ENCODE peak calls at places on chromosomes 5 and 9, in five cellular contexts. F, E, Q, D and B are unnamed samples.

GRCh38 chr5:12910611-12911010 is 1006.4 kb upstream of the CTNND2 start:
- DNase-seq in F (no peak), E (no peak), Q (no peak), D (no peak), B (no peak)

GRCh38 chr5:1159774-1160406 is 41.5 kb upstream of the SLC6A19 start:
- DNase-seq in F (no peak), E (no peak), Q (no peak), D (no peak), B (peak)

GRCh38 chr5:13919087-13919486 is 25.4 kb downstream of the DNAH5 start:
- DNase-seq in F (no peak), E (no peak), Q (no peak), D (no peak), B (no peak)

GRCh38 chr9:121778252-121779225 is 127.1 kb downstream of the DAB2IP start:
- DNase-seq in F (peak), E (no peak), Q (no peak), D (no peak), B (no peak)

GRCh38 chr9:76395381-76395780 is 1.2 kb upstream of the RFK start:
- DNase-seq in F (no peak), E (no peak), Q (no peak), D (no peak), B (no peak)

GRCh38 chr5:78417026-78417425 is 56.6 kb downstream of the SCAMP1 start:
- DNase-seq in F (no peak), E (no peak), Q (no peak), D (no peak), B (no peak)

GRCh38 chr5:151751091-151751490 is 7.3 kb downstream of the ATOX1 start:
- DNase-seq in F (no peak), E (no peak), Q (no peak), D (no peak), B (no peak)

GRCh38 chr9:131656356-131657030 is 83.4 kb downstream of the RAPGEF1 start:
- DNase-seq in F (peak), E (no peak), Q (peak), D (peak), B (peak)

GRCh38 chr5:154355141-154355611 is 90.6 kb upstream of the SAP30L start:
- DNase-seq in F (peak), E (peak), Q (no peak), D (peak), B (no peak)

GRCh38 chr5:1641560-1642166 is 117.9 kb upstream of the LPCAT1 start:
- DNase-seq in F (peak), E (peak), Q (peak), D (peak), B (peak)

GRCh38 chr9:94030318-94031179 is 53.7 kb upstream of the PTPDC1 start:
- DNase-seq in F (peak), E (peak), Q (peak), D (peak), B (peak)

GRCh38 chr5:178991190-178992145 is 3.7 kb downstream of the GRM6 start:
- DNase-seq in F (no peak), E (no peak), Q (no peak), D (no peak), B (peak)

GRCh38 chr5:169003721-169004481 is 297.0 kb downstream of the SLIT3 start:
- DNase-seq in F (no peak), E (no peak), Q (no peak), D (no peak), B (no peak)

GRCh38 chr5:19795218-19795617 is 192.8 kb downstream of the CDH18 start:
- DNase-seq in F (no peak), E (peak), Q (no peak), D (no peak), B (no peak)

GRCh38 chr5:111810087-111810486 is 53.1 kb upstream of the NREP start:
- DNase-seq in F (no peak), E (no peak), Q (peak), D (no peak), B (no peak)

GRCh38 chr5:123116757-123117156 is 27.7 kb downstream of the PRDM6 start:
- DNase-seq in F (no peak), E (no peak), Q (no peak), D (no peak), B (no peak)

GRCh38 chr9:35859995-35860348 is 10.2 kb downstream of the OR13J1 start:
- DNase-seq in F (no peak), E (no peak), Q (no peak), D (no peak), B (no peak)

GRCh38 chr5:56494300-56494704 is 261.2 kb upstream of the ANKRD55 start:
- DNase-seq in F (peak), E (no peak), Q (no peak), D (no peak), B (no peak)
- H3K27ac ChIP-seq in F (no peak), E (no peak), Q (no peak), D (no peak), B (no peak)

DNA sequence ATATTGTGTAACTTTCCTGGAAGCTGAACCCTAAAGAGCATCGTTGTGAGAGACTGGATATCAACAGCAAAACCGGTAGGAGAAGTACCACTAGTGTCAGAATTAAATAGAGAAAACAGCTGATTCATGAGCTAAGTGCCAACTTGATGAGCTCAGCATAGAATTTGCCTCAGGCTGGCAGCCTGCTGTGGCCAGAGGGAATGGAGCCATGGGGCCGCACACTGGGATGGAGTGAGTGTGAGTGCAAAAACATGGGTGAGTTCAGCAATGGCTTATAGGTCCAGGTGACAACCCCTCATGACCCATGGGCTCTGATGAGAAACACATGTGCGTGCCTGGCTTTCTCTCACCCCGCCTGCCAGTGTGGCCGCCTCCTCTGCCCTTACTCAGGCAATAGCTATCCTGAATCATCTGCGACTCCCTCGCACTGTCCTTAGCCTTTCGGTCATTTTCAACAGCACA is 25.4 kb downstream of the ADAMTS16 start:
- DNase-seq in F (no peak), E (no peak), Q (no peak), D (no peak), B (no peak)
- TF ChIP-seq POLR2A in F (no peak), E (no peak), Q (no peak), D (no peak), B (no peak)

DNA sequence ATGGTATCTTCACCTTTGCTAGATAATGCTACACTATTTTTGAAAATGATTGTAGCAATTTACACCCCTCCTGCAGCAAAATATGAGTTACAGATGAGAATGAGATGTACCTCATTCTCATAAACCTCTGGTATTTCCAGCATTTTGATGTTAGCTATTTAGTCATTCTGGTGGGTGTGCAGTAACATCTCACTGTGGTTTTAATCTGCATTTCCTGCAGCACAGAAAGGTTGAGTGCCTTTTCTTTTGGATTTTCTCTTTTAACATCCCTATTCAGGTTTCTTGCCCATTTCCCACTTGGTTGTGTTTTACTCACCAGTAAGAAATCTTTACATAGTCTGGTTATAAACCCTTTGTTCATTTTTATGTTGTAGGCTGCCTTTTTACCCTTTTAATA is 206.2 kb downstream of the NR3C1 start:
- DNase-seq in F (no peak), E (no peak), Q (no peak), D (no peak), B (no peak)
- H3K27ac ChIP-seq in F (no peak), E (no peak), Q (no peak), D (no peak), B (no peak)

DNA sequence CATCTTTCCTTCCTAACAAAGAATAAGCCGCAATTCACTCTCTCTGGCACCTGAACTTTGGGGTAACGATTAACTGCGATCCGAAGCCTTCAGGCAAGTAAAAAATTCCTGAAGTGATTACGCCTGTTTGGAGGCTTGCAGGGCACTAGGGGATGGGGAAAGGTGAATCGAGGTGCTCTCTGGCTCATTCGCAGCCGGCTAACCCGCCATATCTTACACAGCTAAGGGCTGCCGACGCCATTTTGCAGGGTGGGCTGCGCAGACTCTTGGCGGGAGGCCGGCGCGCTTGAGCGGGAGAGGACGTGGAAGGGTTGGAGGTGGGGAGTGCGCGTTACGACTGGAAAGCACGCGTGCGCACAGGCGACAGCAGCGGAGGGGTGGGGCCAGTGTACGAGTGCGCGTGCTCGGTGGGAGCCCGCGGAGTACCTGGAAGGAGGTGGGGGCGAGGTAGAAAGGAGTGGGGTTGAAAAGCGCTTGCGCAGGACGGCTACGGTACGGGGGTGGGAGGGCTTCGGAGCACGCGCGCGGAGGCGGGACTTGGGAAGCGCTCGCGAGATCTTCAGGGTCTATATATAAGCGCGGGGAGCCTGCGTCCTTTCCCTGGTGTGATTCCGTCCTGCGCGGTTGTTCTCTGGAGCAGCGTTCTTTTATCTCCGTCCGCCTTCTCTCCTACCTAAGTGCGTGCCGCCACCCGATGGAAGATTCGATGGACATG is at the start of gene NPM1:
- DNase-seq in F (peak), E (peak), Q (peak), D (peak), B (peak)
- TF ChIP-seq POLR2A in F (peak), E (peak), Q (peak), D (peak), B (peak)

DNA sequence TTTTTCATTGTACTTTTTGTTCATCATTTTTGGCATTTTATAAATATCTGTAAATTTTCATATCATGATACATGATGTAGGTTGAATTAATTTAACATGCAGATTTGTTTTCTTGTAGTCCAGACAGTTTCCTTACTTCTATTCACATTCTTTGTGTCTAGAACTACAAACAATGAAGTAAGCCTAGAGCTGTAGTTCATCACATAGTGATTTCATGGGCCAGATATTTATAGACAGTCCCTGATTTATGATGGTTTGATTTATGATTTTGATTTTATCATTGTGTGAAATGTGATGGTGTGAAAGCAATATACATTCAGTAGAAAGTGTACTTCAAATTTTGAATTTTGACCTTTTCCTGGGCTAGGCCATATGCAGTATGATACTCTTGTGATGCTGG is 139.0 kb downstream of the ARHGEF28 start:
- DNase-seq in F (no peak), E (no peak), Q (no peak), D (no peak), B (no peak)
- H3K27ac ChIP-seq in F (no peak), E (no peak), Q (no peak), D (no peak), B (no peak)

GRCh38 chr9:127770905-127771569 is 7.4 kb downstream of the SH2D3C start:
- DNase-seq in F (peak), E (peak), Q (peak), D (peak), B (peak)
- TF ChIP-seq POLR2A in F (peak), E (no peak), Q (no peak), D (peak), B (peak)

DNA sequence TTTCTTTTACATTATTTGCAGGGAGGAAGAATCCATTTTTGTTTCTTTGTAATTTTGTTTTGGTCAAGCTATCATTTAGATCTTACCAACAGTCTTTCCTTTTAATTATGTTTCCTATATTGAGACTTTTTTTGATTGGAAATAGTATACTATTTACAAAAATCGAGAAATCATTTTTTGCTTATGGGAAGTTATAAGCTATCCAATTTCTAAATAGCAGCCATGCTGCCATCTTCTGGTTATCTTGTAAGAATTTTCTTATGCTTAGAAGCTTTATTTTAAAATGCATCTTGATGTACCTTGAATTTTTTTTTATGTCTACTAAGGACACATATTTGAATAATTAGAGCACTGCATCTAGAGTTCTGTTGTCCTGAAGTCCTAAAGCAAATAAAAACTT is 821.2 kb downstream of the PTPRD start:
- DNase-seq in F (no peak), E (no peak), Q (no peak), D (no peak), B (no peak)
- H3K27ac ChIP-seq in F (no peak), E (no peak), Q (no peak), D (no peak), B (no peak)

GRCh38 chr9:133120343-133121199 is 469 bp downstream of the RALGDS start:
- DNase-seq in F (no peak), E (no peak), Q (peak), D (no peak), B (no peak)
- TF ChIP-seq POLR2A in F (no peak), E (no peak), Q (peak), D (peak), B (peak)

GRCh38 chr5:155895484-155895883 is 431.5 kb upstream of the SGCD start:
- DNase-seq in F (no peak), E (no peak), Q (no peak), D (no peak), B (no peak)
- H3K27ac ChIP-seq in F (no peak), E (no peak), Q (no peak), D (no peak), B (no peak)

DNA sequence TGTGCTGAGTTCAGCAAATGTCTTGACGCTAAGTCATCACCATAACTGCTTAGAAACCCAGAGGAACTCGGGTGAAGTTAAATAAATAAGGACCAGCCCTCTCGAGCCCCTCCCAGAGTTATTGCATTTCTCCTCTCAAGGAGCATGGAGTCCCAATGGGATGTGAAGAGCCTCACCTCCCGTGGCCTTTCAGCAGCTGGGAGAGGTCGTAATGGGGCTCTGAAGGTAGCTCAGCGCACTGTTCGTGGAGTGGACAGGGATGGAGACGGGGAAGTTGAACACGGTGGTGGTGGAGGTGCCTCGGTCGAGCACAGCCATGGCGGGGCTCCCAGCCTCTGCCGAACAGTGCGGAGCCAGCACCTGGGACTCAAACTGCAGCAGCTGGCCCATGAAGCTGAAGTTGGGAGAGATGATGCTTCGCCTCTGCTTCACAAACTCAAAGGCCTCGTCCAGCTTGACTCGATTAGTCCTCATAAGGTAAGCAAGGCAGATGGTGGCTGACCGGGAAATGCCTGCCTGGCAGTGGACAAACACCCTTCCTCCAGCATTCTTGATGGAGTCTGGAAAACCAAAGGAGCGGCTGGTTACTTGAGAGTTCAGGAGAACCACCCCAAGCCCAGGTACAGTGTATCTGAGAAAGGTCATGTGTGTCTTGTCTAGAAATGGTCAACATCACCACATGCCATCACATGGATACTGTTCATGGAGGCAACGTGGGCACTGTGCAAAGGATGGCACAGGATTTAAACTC is 2.2 kb downstream of the DUSP1 start:
- DNase-seq in F (no peak), E (no peak), Q (peak), D (no peak), B (peak)
- TF ChIP-seq POLR2A in F (no peak), E (no peak), Q (no peak), D (peak), B (peak)